ENCODE peak calls at places on chromosomes 6 and 20, in four cellular contexts. Y is upper lobe of left lung, C is A549, Z is stomach. T is an unnamed sample.

GRCh38 chr20:7742479-7742878 is 197.8 kb downstream of the HAO1 start:
- DNase-seq in Y (no peak), C (peak; percentile 12), Z (peak; percentile 29), T (no peak)

GRCh38 chr20:36149469-36149868 is 5.1 kb upstream of the EPB41L1 start:
- DNase-seq in Y (peak; percentile 58), C (no peak), Z (peak; percentile 63), T (no peak)

GRCh38 chr6:912871-913663 is 220.1 kb upstream of the EXOC2 start:
- DNase-seq in Y (no peak), C (peak; percentile 55), Z (peak; percentile 58), T (no peak)

GRCh38 chr6:7052441-7052936 is 55.3 kb upstream of the RREB1 start:
- DNase-seq in Y (peak; percentile 91), C (no peak), Z (peak; percentile 36), T (peak; percentile 88)

GRCh38 chr20:3727333-3728035 is 5.0 kb upstream of the HSPA12B start:
- DNase-seq in Y (no peak), C (no peak), Z (no peak), T (no peak)

GRCh38 chr6:158313989-158314388 is 1.7 kb downstream of the TULP4 start:
- DNase-seq in Y (peak; percentile 22), C (no peak), Z (no peak), T (no peak)

GRCh38 chr20:63265891-63266515 is 6.6 kb upstream of the ARFGAP1 start:
- DNase-seq in Y (no peak), C (no peak), Z (no peak), T (no peak)

GRCh38 chr20:64075556-64075955 is 3.8 kb downstream of the RGS19 start:
- DNase-seq in Y (no peak), C (no peak), Z (no peak), T (no peak)

GRCh38 chr6:27503436-27504030 is 30.6 kb upstream of the ZNF184 start:
- DNase-seq in Y (no peak), C (peak; percentile 80), Z (peak; percentile 43), T (peak; percentile 86)

GRCh38 chr6:28814032-28814976 is 109.5 kb downstream of the TRIM27 start:
- DNase-seq in Y (peak; percentile 70), C (no peak), Z (no peak), T (no peak)

GRCh38 chr6:148577687-148578488 is 168.9 kb upstream of the UST start:
- DNase-seq in Y (peak; percentile 47), C (peak; percentile 76), Z (peak; percentile 68), T (peak; percentile 77)

GRCh38 chr6:105430685-105431084 is 27.8 kb upstream of the PREP start:
- DNase-seq in Y (no peak), C (no peak), Z (no peak), T (no peak)

GRCh38 chr6:135796884-135797283 is 54.6 kb upstream of the PDE7B start:
- DNase-seq in Y (no peak), C (no peak), Z (no peak), T (no peak)

GRCh38 chr6:45827952-45828530 is 187.6 kb downstream of the CLIC5 start:
- DNase-seq in Y (no peak), C (no peak), Z (no peak), T (no peak)

GRCh38 chr6:165662671-165663282 is at the start of gene PDE10A:
- DNase-seq in Y (peak; percentile 86), C (peak; percentile 67), Z (peak; percentile 39), T (peak; percentile 52)

GRCh38 chr6:18388942-18389341 is 1.8 kb downstream of the RNF144B start:
- DNase-seq in Y (no peak), C (peak; percentile 5), Z (no peak), T (no peak)

GRCh38 chr6:30350519-30350918 is 5.6 kb downstream of the RPP21 start:
- DNase-seq in Y (no peak), C (no peak), Z (no peak), T (no peak)

GRCh38 chr20:20365593-20365992 is 2.3 kb upstream of the INSM1 start:
- DNase-seq in Y (no peak), C (no peak), Z (no peak), T (no peak)

GRCh38 chr20:13492001-13492480 is 146.7 kb downstream of the TASP1 start:
- DNase-seq in Y (no peak), C (peak; percentile 31), Z (no peak), T (no peak)

GRCh38 chr6:33779305-33779704 is 9.6 kb downstream of the LEMD2 start:
- DNase-seq in Y (no peak), C (no peak), Z (no peak), T (no peak)

GRCh38 chr20:53782612-53783246 is 189.1 kb upstream of the ZNF217 start:
- DNase-seq in Y (no peak), C (no peak), Z (no peak), T (no peak)

GRCh38 chr6:116020738-116021137 is 40.0 kb downstream of the FRK start:
- DNase-seq in Y (no peak), C (no peak), Z (no peak), T (no peak)

GRCh38 chr6:89051725-89052124 is 28.8 kb upstream of the PNRC1 start:
- DNase-seq in Y (no peak), C (no peak), Z (no peak), T (no peak)

GRCh38 chr6:151021878-151022277 is 156.4 kb downstream of the MTHFD1L start:
- DNase-seq in Y (no peak), C (no peak), Z (no peak), T (no peak)

GRCh38 chr6:32852018-32852843 is 1.3 kb downstream of the TAP1 start:
- DNase-seq in Y (no peak), C (no peak), Z (peak; percentile 44), T (peak; percentile 40)

GRCh38 chr6:81295310-81295709 is 457.2 kb downstream of the TENT5A start:
- DNase-seq in Y (no peak), C (no peak), Z (no peak), T (no peak)

GRCh38 chr6:34570066-34570833 is 14.1 kb upstream of the SPDEF start:
- DNase-seq in Y (no peak), C (no peak), Z (peak; percentile 50), T (no peak)

GRCh38 chr6:144467921-144468320 is 182.8 kb downstream of the UTRN start:
- DNase-seq in Y (no peak), C (no peak), Z (no peak), T (no peak)

GRCh38 chr6:83160167-83160566 is 32.9 kb downstream of the PGM3 start:
- DNase-seq in Y (no peak), C (no peak), Z (no peak), T (no peak)

GRCh38 chr20:10352934-10353866 is 80.8 kb downstream of the MKKS start:
- DNase-seq in Y (no peak), C (peak; percentile 87), Z (no peak), T (no peak)

GRCh38 chr6:41687501-41688175 is 47.8 kb downstream of the TFEB start:
- DNase-seq in Y (peak; percentile 41), C (no peak), Z (peak; percentile 76), T (peak; percentile 9)

GRCh38 chr6:15036690-15037245 is 209.1 kb upstream of the JARID2 start:
- DNase-seq in Y (no peak), C (no peak), Z (peak; percentile 39), T (no peak)

GRCh38 chr20:63223121-63223825 is 7.3 kb upstream of the YTHDF1 start:
- DNase-seq in Y (no peak), C (peak; percentile 62), Z (peak; percentile 47), T (no peak)

GRCh38 chr20:1333462-1334369 is 4.8 kb upstream of the SDCBP2 start:
- DNase-seq in Y (no peak), C (no peak), Z (no peak), T (no peak)

GRCh38 chr6:116840091-116840490 is 11.2 kb upstream of the GPRC6A start:
- DNase-seq in Y (no peak), C (no peak), Z (no peak), T (no peak)

GRCh38 chr6:1614767-1615650 is 5.3 kb downstream of the FOXC1 start:
- DNase-seq in Y (peak; percentile 88), C (no peak), Z (peak; percentile 23), T (no peak)

GRCh38 chr20:62195736-62196135 is 12.9 kb downstream of the MTG2 start:
- DNase-seq in Y (peak; percentile 46), C (no peak), Z (no peak), T (peak; percentile 19)

GRCh38 chr6:103177800-103178199 is 1681.9 kb downstream of the HACE1 start:
- DNase-seq in Y (no peak), C (no peak), Z (no peak), T (no peak)

DNA sequence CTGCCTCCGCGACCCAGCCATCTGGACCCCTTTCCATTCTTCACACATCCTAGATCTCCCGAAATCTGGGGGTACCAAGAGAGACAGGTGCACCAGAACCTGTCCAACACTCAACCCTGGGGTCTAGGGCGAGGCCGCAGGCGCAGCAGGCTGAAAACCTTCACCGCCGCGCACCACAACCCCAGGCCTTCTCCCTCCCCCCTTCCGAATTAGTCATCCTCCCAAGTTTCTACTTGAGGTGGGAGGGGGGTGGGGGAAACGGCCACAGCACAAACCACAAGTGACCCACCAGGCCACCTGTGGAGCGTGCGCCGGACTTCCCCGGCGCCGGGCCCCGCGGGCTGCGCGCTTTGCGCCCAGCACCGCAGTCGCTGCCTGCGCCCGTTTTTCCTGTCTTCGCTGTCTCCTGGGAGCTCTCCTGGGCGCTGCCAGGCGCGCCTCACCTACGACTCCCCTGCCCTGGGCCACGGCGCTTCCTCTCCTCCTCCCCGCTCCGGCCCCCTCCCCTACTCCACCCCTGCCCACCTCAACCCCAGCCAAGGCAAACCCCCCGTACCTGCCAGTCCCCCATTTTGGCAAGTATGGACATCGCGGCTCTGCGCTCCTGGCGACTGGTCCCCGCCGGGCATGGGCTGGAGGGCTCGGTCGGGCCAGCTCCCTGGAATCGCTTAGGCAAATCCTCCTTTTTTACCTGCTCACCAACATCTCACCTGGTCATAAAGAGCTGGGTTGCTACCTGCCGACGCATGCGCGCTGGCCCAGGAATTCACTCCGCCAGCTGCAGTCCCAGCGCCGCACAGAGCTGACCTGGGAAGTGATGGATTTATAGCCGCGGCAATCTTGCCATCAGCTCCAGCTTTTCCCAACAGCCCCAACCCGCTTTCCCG is 4.2 kb upstream of the TFAP2A start:
- DNase-seq in Y (peak; percentile 72), C (no peak), Z (no peak), T (no peak)
- TF ChIP-seq POLR2A in Y (no peak), C (no peak), Z (no peak), T (no peak)

GRCh38 chr20:43949741-43950618 is 35.3 kb downstream of the TOX2 start:
- DNase-seq in Y (peak; percentile 41), C (no peak), Z (peak; percentile 52), T (no peak)
- TF ChIP-seq EP300 in Y (no peak), C (no peak), Z (no peak), T (no peak)

DNA sequence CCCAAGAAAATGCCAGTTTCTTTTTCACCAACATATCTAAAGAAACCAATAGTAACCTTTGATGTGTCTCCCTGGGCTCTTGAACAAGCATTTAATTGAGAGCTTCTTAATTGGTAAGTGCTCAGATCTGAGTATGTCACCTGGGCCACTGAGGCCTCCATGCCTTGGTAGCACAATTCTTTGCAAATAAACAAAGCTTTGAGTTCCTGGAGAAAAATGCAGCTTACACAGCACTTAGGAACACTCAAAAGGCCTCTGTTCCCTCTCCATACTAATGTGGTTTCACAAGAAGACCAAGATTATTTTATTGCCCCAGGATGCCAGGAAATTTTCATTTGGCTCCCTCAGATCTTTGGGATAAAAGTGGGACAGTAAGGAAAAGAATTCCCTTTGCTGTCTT is 217.6 kb upstream of the CEP162 start:
- DNase-seq in Y (no peak), C (no peak), Z (no peak), T (no peak)
- TF ChIP-seq POLR2A in Y (no peak), C (no peak), Z (no peak), T (no peak)

GRCh38 chr6:38867726-38868125 is 152.6 kb downstream of the DNAH8 start:
- DNase-seq in Y (no peak), C (no peak), Z (no peak), T (no peak)
- TF ChIP-seq EP300 in Y (no peak), C (no peak), Z (no peak), T (no peak)